ENCODE peak calls at places on chromosome 20, in nine cellular contexts. S is mammary epithelial cell; O is upper lobe of right lung; F is cardiac fibroblast; P is effector memory CD4-positive, alpha-beta T cell; D is heart left ventricle; Q is CD8-positive, alpha-beta T cell; V is naive thymus-derived CD4-positive, alpha-beta T cell; M is spleen. X is an unnamed sample.

GRCh38 chr20:38286586-38287502 is 17.1 kb upstream of the BPI start:
- DNase-seq in S (no peak), O (no peak), F (no peak), P (no peak), D (peak; percentile 71), Q (no peak), V (no peak), M (no peak), X (no peak)

GRCh38 chr20:44616604-44616964 is 34.2 kb downstream of the PKIG start:
- DNase-seq in S (no peak), O (peak; percentile 63), F (no peak), P (no peak), D (peak; percentile 80), Q (no peak), V (no peak), M (peak; percentile 67), X (no peak)

GRCh38 chr20:44720994-44721784 is 6.0 kb downstream of the CCN5 start:
- DNase-seq in S (peak; percentile 80), O (peak; percentile 80), F (peak; percentile 92), P (no peak), D (no peak), Q (no peak), V (no peak), M (no peak), X (no peak)

GRCh38 chr20:54362283-54362682 is 113.1 kb upstream of the DOK5 start:
- DNase-seq in S (no peak), O (no peak), F (no peak), P (no peak), D (no peak), Q (no peak), V (no peak), M (no peak), X (no peak)

GRCh38 chr20:22449115-22449973 is 135.0 kb downstream of the FOXA2 start:
- DNase-seq in S (no peak), O (no peak), F (no peak), P (no peak), D (no peak), Q (no peak), V (no peak), M (no peak), X (no peak)

GRCh38 chr20:40863337-40863919 is 165.2 kb upstream of the TOP1 start:
- DNase-seq in S (no peak), O (no peak), F (no peak), P (no peak), D (no peak), Q (no peak), V (no peak), M (no peak), X (no peak)

GRCh38 chr20:59645761-59646171 is 41.4 kb downstream of the PHACTR3 start:
- DNase-seq in S (no peak), O (no peak), F (no peak), P (no peak), D (no peak), Q (no peak), V (no peak), M (peak; percentile 33), X (no peak)

GRCh38 chr20:11232249-11232648 is 558.5 kb upstream of the JAG1 start:
- DNase-seq in S (no peak), O (no peak), F (no peak), P (no peak), D (no peak), Q (no peak), V (no peak), M (no peak), X (no peak)

DNA sequence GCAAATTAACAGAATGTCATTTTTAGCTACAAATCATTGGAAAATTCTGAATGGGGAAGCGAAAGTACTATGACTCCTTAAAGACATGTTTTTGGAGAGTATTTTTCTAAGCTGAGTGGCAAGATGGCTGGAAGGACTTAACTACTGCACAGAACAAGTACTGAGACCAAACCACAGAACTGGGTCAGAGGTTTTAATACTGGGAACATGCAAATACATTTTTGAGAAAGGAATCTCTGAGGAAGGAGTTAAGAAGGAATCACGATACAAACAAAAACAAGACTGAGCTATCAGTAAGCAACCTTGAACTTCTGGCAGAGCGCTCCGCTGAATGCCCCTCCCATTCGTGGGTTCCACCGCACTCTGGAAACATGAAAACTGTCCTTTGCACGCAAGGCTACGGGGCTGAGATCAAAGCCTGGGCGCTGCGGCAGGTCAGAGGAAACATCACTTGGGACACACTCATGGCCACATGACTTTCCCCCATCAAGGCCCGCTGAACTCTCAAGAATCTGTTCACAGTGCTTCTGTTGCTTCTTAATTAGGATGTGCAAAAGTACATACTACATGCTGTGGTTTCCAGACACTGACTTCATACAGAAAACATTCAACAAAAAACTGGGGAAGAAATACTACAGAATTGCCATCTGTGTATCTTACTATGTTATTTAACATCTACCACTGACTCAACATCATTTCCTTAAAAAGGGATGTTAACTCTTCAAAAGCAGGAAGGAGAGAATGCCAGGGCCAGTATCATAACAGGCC is 27.8 kb downstream of the SLC23A2 start:
- DNase-seq in S (no peak), O (peak; percentile 73), F (peak; percentile 86), P (no peak), D (no peak), Q (peak; percentile 8), V (no peak), M (peak; percentile 85), X (peak; percentile 57)
- H3K4me3 ChIP-seq in S (no peak overlapping the region), O (peak overlapping the region; percentile 23), F (peak overlapping the region; percentile 32), P (no peak overlapping the region), D (peak overlapping the region; percentile 30), Q (no peak overlapping the region), V (peak overlapping the region; percentile 1), M (peak overlapping the region; percentile 34), X (peak overlapping the region; percentile 23)

GRCh38 chr20:45822863-45823262 is 4.2 kb downstream of the TNNC2 start:
- DNase-seq in S (peak; percentile 47), O (peak; percentile 72), F (peak; percentile 29), P (no peak), D (no peak), Q (no peak), V (no peak), M (no peak), X (peak; percentile 78)
- H3K4me3 ChIP-seq in S (no peak overlapping the region), O (no peak overlapping the region), F (no peak overlapping the region), P (no peak overlapping the region), D (no peak overlapping the region), Q (no peak overlapping the region), V (no peak overlapping the region), M (no peak overlapping the region), X (no peak overlapping the region)

GRCh38 chr20:17228624-17229061 is 1.8 kb downstream of the PCSK2 start:
- DNase-seq in S (no peak), O (peak; percentile 71), F (no peak), P (no peak), D (no peak), Q (no peak), V (no peak), M (peak; percentile 72), X (no peak)

GRCh38 chr20:17225891-17226409 is 890 bp upstream of the PCSK2 start:
- DNase-seq in S (no peak), O (peak; percentile 73), F (no peak), P (no peak), D (no peak), Q (no peak), V (no peak), M (peak; percentile 72), X (no peak)

GRCh38 chr20:17227669-17228623 is 1.1 kb downstream of the PCSK2 start:
- DNase-seq in S (no peak), O (peak; percentile 62), F (no peak), P (no peak), D (no peak), Q (no peak), V (no peak), M (no peak), X (no peak)

GRCh38 chr20:17226410-17227198 is at the start of gene PCSK2:
- DNase-seq in S (peak; percentile 26), O (peak; percentile 82), F (peak; percentile 12), P (no peak), D (peak; percentile 31), Q (no peak), V (no peak), M (peak; percentile 51), X (peak; percentile 39)

GRCh38 chr20:17227199-17227535 is 327 bp downstream of the PCSK2 start:
- DNase-seq in S (no peak), O (peak; percentile 56), F (no peak), P (no peak), D (no peak), Q (no peak), V (no peak), M (no peak), X (no peak)
- H3K4me3 ChIP-seq in S (no peak overlapping the region), O (peak overlapping the region; percentile 17), F (no peak overlapping the region), P (no peak overlapping the region), D (peak overlapping the region; percentile 35), Q (no peak overlapping the region), V (no peak overlapping the region), M (peak overlapping the region; percentile 35), X (no peak overlapping the region)

DNA sequence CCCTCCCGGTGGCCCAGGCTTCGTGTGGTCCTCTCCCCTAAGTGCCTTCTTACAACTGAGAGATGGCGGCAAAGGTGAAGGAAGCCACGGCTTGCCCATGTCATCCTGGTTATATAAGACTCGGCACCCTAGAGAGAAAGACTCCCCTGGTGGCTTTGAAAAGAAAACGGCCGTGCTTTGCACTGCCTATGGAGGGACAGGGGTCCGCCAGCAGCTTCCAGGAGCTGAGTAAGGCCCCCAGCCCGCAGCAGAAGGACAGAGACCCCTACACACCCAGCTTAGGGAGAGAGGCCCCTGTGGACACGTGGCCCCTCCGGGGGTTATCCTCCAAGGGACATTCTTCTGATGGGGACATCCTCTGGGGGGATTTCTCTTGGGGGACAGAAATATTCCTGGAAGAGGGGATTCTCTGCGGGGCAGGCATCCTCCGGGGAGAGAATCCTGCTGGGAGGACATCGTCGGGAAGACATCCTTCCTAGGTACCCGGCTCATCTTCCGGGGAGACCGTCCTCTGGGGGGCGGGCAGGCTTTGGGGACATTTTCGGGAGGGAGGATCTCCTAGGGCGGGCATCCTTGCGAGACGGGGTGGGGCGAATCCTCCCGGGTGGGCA is 509 bp upstream of the OGFR start:
- DNase-seq in S (no peak), O (no peak), F (no peak), P (no peak), D (no peak), Q (peak; percentile 21), V (no peak), M (peak; percentile 89), X (no peak)
- H3K4me3 ChIP-seq in S (peak overlapping the region; percentile 9), O (peak overlapping the region; percentile 81), F (peak overlapping the region; percentile 87), P (peak overlapping the region; percentile 81), D (peak overlapping the region; percentile 100), Q (peak overlapping the region; percentile 84), V (peak overlapping the region; percentile 68), M (peak overlapping the region; percentile 99), X (peak overlapping the region; percentile 87)

GRCh38 chr20:8997720-8998119 is 71.2 kb upstream of the PLCB4 start:
- DNase-seq in S (no peak), O (no peak), F (no peak), P (no peak), D (no peak), Q (no peak), V (no peak), M (no peak), X (no peak)
- H3K4me3 ChIP-seq in S (no peak overlapping the region), O (no peak overlapping the region), F (no peak overlapping the region), P (no peak overlapping the region), D (no peak overlapping the region), Q (no peak overlapping the region), V (no peak overlapping the region), M (no peak overlapping the region), X (no peak overlapping the region)

X was measured in Peyer's patch.